ENCODE peak calls at places on chromosomes 13 and 19, in five cellular contexts. C, U, E, T and P are unnamed samples. For H3K9me3, the result is how much of the 10 kb centered on the place peaks cover.

GRCh38 chr13:114089341-114089740 is 43.1 kb downstream of the RASA3 start:
- DNase-seq in U (peak), E (no peak), C (peak), T (no peak), P (no peak)

GRCh38 chr19:50401505-50402450 is 17.0 kb upstream of the SPIB start:
- DNase-seq in U (no peak), C (no peak), E (no peak), T (no peak), P (no peak)

GRCh38 chr19:10390652-10391286 is 10.4 kb upstream of the TYK2 start:
- DNase-seq in C (peak), U (peak), T (peak), E (peak), P (peak)

GRCh38 chr19:47267350-47267759 is 7.3 kb upstream of the INAFM1 start:
- DNase-seq in E (no peak), C (no peak), T (no peak), U (peak), P (no peak)

GRCh38 chr13:110685305-110685704 is 20.6 kb downstream of the CARS2 start:
- DNase-seq in E (no peak), T (no peak), C (no peak), U (no peak), P (no peak)

GRCh38 chr19:37966211-37967072 is 59.4 kb downstream of the SIPA1L3 start:
- DNase-seq in E (no peak), C (peak), T (no peak), U (no peak), P (no peak)

GRCh38 chr19:29482855-29483640 is 42.7 kb upstream of the VSTM2B start:
- DNase-seq in U (no peak), T (no peak), C (no peak), E (no peak), P (no peak)

GRCh38 chr19:12484011-12484370 is 625 bp downstream of the ZNF709 start:
- DNase-seq in T (no peak), U (no peak), E (no peak), C (no peak), P (no peak)

GRCh38 chr13:113933901-113934300 is 40.0 kb downstream of the C13orf46 start:
- DNase-seq in E (peak), C (peak), T (no peak), U (no peak), P (no peak)

GRCh38 chr19:1856698-1857603 is 6.4 kb downstream of the KLF16 start:
- DNase-seq in E (peak), T (peak), C (peak), U (peak), P (no peak)

GRCh38 chr19:35755550-35756371 is 1.1 kb downstream of the HSPB6 start:
- DNase-seq in C (peak), E (peak), U (peak), T (peak), P (peak)

GRCh38 chr13:112931028-112931934 is 37.7 kb upstream of the MCF2L start:
- DNase-seq in U (peak), T (peak), E (no peak), C (no peak), P (no peak)

GRCh38 chr19:5048091-5048726 is 79.3 kb downstream of the KDM4B start:
- DNase-seq in T (peak), C (peak), U (peak), E (peak), P (peak)

GRCh38 chr13:113050856-113051431 is 54.6 kb upstream of the F7 start:
- DNase-seq in E (peak), U (no peak), C (no peak), T (no peak), P (no peak)

GRCh38 chr19:39304701-39305571 is 8.7 kb downstream of the IFNL1 start:
- DNase-seq in C (no peak), T (no peak), U (no peak), E (peak), P (no peak)

GRCh38 chr13:48258002-48258401 is 25.0 kb downstream of the ITM2B start:
- DNase-seq in C (no peak), T (no peak), U (no peak), E (no peak), P (no peak)

GRCh38 chr19:19078801-19079200 is 15.0 kb downstream of the SLC25A42 start:
- DNase-seq in U (no peak), C (no peak), E (no peak), T (no peak), P (no peak)

GRCh38 chr13:93226623-93227279 is at the start of gene GPC6:
- DNase-seq in U (peak), E (peak), C (no peak), T (peak), P (no peak)

GRCh38 chr19:45817010-45817724 is 2.1 kb upstream of the RSPH6A start:
- DNase-seq in E (peak), T (peak), U (peak), C (peak), P (peak)

GRCh38 chr13:111411186-111411858 is 90.9 kb downstream of the TEX29 start:
- DNase-seq in E (no peak), U (no peak), C (peak), T (peak), P (no peak)

GRCh38 chr19:40264314-40265054 is 20.7 kb downstream of the AKT2 start:
- DNase-seq in E (no peak), U (no peak), C (no peak), T (peak), P (no peak)

GRCh38 chr19:5393088-5393487 is 52.5 kb upstream of the PTPRS start:
- DNase-seq in E (no peak), T (no peak), C (no peak), U (no peak), P (no peak)

GRCh38 chr13:106911602-106912001 is 343.7 kb upstream of the ARGLU1 start:
- DNase-seq in U (no peak), C (no peak), T (no peak), E (no peak), P (no peak)

GRCh38 chr19:38676023-38676877 is 28.8 kb downstream of the ACTN4 start:
- DNase-seq in E (peak), C (no peak), U (no peak), T (no peak), P (no peak)

GRCh38 chr19:50331187-50332013 is 2.2 kb upstream of the KCNC3 start:
- DNase-seq in E (no peak), U (no peak), C (peak), T (peak), P (no peak)

GRCh38 chr13:19057588-19058340 is 123.9 kb downstream of the TUBA3C start:
- DNase-seq in U (no peak), C (no peak), E (no peak), T (no peak), P (no peak)

GRCh38 chr13:19056984-19057490 is 124.6 kb downstream of the TUBA3C start:
- DNase-seq in U (no peak), E (no peak), C (no peak), T (no peak), P (no peak)

GRCh38 chr13:19059016-19059780 is 122.4 kb downstream of the TUBA3C start:
- DNase-seq in U (no peak), C (no peak), T (no peak), E (no peak), P (no peak)

GRCh38 chr13:19060311-19061002 is 121.2 kb downstream of the TUBA3C start:
- DNase-seq in E (no peak), C (no peak), T (no peak), U (no peak), P (no peak)

DNA sequence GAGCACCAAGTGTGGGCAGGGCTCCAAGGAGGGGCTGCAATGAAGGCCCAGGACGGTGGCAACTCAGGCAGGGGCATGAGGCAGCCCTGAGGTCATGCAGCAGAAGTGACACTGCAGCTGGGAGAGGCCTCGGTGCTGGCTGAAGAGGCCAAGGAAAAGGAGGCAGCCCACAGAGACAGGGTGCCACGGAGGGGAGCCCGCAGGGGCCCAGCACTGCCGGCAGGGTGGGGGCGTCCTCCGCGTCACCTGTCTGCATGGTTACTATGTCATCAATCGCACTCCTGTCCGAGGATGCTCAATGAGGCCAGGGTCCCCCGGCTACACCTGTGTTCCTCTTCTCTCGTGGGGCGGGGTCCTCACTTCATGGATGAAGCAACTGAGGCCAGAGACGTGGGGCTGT is 123.1 kb downstream of the TUBA3C start:
- DNase-seq in T (no peak), U (no peak), C (no peak), E (no peak), P (no peak)
- H3K9me3 ChIP-seq in T (under half), U (under half), C (under half), E (under half), P (under half)

GRCh38 chr19:53182202-53182601 is 11.0 kb downstream of the ZNF665 start:
- DNase-seq in C (no peak), U (no peak), E (no peak), T (no peak), P (no peak)

GRCh38 chr19:53177986-53178385 is 15.2 kb downstream of the ZNF665 start:
- DNase-seq in C (no peak), T (no peak), E (no peak), U (no peak), P (no peak)

DNA sequence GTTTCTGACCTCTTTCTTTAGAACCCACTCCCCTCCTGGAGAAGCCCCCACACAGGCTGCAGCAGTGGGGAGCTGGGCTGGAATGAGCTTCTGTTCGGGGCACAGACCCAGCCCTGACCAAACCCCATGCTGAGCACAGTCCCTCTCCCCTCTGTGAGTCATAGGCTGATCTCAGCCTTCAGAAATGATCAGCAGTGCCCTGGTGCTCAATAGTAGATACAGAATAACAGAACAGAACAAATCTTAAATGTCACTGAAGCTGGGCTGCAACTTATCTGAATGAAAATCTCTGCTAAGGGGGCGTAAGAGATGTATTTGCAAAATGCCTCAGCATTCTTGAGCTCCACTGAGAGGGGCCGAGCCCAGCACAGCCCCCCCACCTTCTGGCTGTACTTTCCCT is 10.0 kb downstream of the ZNF665 start:
- DNase-seq in T (no peak), E (no peak), U (no peak), C (no peak), P (no peak)
- H3K9me3 ChIP-seq in T (under half), E (under half), U (under half), C (under half), P (under half)

GRCh38 chr19:44260343-44260681 is 626 bp downstream of the ZNF233 start:
- DNase-seq in U (no peak), C (no peak), T (peak), E (no peak), P (no peak)

GRCh38 chr19:44258835-44259413 is 762 bp upstream of the ZNF233 start:
- DNase-seq in E (no peak), U (no peak), C (no peak), T (no peak), P (no peak)

GRCh38 chr19:44254496-44254895 is 5.2 kb upstream of the ZNF233 start:
- DNase-seq in T (no peak), U (no peak), C (no peak), E (no peak), P (no peak)

GRCh38 chr19:44258139-44258538 is 1.5 kb upstream of the ZNF233 start:
- DNase-seq in T (no peak), C (no peak), E (no peak), U (no peak), P (no peak)

GRCh38 chr19:44255705-44256411 is 3.8 kb upstream of the ZNF233 start:
- DNase-seq in C (no peak), U (no peak), T (no peak), E (no peak), P (no peak)
- H3K9me3 ChIP-seq in C (half or more), U (half or more), T (under half), E (under half), P (under half)

GRCh38 chr19:53381376-53381775 is 13.6 kb upstream of the ZNF765 start:
- DNase-seq in U (no peak), T (no peak), C (no peak), E (no peak), P (no peak)
- H3K9me3 ChIP-seq in U (half or more), T (under half), C (under half), E (under half), P (under half)

GRCh38 chr19:24140099-24140498 is 53.1 kb downstream of the ZNF254 start:
- DNase-seq in T (no peak), C (no peak), E (no peak), U (no peak), P (no peak)

GRCh38 chr19:24142771-24143170 is 55.8 kb downstream of the ZNF254 start:
- DNase-seq in C (no peak), E (no peak), U (no peak), T (no peak), P (no peak)

GRCh38 chr19:24140591-24140990 is 53.6 kb downstream of the ZNF254 start:
- DNase-seq in U (no peak), E (no peak), T (no peak), C (no peak), P (no peak)

GRCh38 chr19:24141612-24142011 is 54.6 kb downstream of the ZNF254 start:
- DNase-seq in T (no peak), U (no peak), E (no peak), C (no peak), P (no peak)
- H3K9me3 ChIP-seq in T (under half), U (under half), E (under half), C (half or more), P (under half)

GRCh38 chr19:56993851-56994250 is 125.9 kb upstream of the USP29 start:
- DNase-seq in U (no peak), T (no peak), C (no peak), E (no peak), P (no peak)
- H3K9me3 ChIP-seq in U (under half), T (under half), C (under half), E (under half), P (under half)

GRCh38 chr19:56441206-56441792 is 35.8 kb downstream of the ZNF667 start:
- DNase-seq in C (no peak), E (no peak), U (no peak), T (no peak), P (no peak)
- H3K9me3 ChIP-seq in C (half or more), E (under half), U (half or more), T (under half), P (under half)

GRCh38 chr13:109100705-109101104 is 471.3 kb downstream of the MYO16 start:
- DNase-seq in T (no peak), C (no peak), E (no peak), U (no peak), P (no peak)

GRCh38 chr13:109101550-109102144 is 472.2 kb downstream of the MYO16 start:
- DNase-seq in E (no peak), C (no peak), U (no peak), T (no peak), P (no peak)

GRCh38 chr13:109111141-109111540 is 481.7 kb downstream of the MYO16 start:
- DNase-seq in U (no peak), T (no peak), C (no peak), E (no peak), P (no peak)

GRCh38 chr13:109110159-109110558 is 480.7 kb downstream of the MYO16 start:
- DNase-seq in T (no peak), U (no peak), E (no peak), C (no peak), P (no peak)

DNA sequence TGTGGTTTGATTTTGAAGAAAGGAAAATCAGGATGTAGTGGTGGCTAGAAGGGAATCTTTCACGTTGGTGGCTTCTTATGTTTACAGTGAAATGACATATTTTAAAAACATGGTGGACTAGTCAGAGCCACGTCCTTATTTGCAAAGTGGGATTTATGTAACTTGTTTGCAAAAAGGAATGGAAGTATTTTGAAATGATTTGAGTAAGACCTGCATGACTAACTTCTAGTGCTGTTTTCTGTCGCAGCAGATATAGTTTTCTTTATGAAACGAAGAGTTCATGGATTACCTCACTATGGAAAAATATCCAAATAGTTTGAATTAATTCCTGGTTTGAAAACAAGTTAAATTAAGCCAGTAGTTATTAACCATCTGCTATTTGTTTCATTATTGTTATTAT is 476.5 kb downstream of the MYO16 start:
- DNase-seq in T (no peak), U (no peak), C (no peak), E (no peak), P (no peak)
- H3K9me3 ChIP-seq in T (under half), U (under half), C (under half), E (under half), P (under half)

GRCh38 chr13:73610799-73611592 is 523.2 kb downstream of the KLF12 start:
- DNase-seq in T (no peak), U (no peak), E (no peak), C (no peak), P (no peak)
- H3K9me3 ChIP-seq in T (under half), U (under half), E (under half), C (under half), P (under half)

GRCh38 chr19:36797786-36798108 is 25.1 kb upstream of the ZNF850 start:
- DNase-seq in C (no peak), U (no peak), T (no peak), E (no peak), P (no peak)

DNA sequence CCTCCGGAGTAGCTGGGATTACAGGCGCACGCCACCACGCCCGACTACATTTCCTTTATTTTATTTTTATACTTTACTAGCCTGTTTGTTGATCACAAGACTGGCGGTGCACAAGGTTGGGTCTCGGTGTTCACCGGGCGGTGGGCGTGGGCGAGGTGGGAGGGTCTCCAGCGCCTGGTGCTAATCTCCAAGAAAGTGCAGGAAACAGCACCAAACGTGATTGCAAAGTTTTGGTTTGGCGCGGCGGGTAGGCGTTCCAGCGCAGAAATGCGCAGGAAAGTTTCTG is 24.1 kb upstream of the ZNF850 start:
- DNase-seq in T (no peak), C (no peak), U (no peak), E (no peak), P (no peak)
- H3K9me3 ChIP-seq in T (under half), C (under half), U (under half), E (under half), P (under half)